ENCODE peak calls at places on chromosomes 12 and 14, in nine cellular contexts. One of them, this sample, is unnamed.

GRCh38 chr14:91417983-91418386 is 365 bp upstream of the CCDC88C start:
- DNase-seq in AG04450: no peak
- DNase-seq in fibroblast of pulmonary artery: no peak
- DNase-seq in brain microvascular endothelial cell: no peak
- DNase-seq in heart right ventricle: no peak
- DNase-seq in AG09309: no peak
- DNase-seq in GM06990: peak
- DNase-seq in thyroid gland: no peak
- DNase-seq in HCT116: peak
- DNase-seq in this sample: no peak

GRCh38 chr14:70018713-70019201 is 139.5 kb downstream of the SMOC1 start:
- DNase-seq in AG04450: no peak
- DNase-seq in fibroblast of pulmonary artery: peak
- DNase-seq in brain microvascular endothelial cell: no peak
- DNase-seq in heart right ventricle: no peak
- DNase-seq in AG09309: no peak
- DNase-seq in GM06990: no peak
- DNase-seq in thyroid gland: peak
- DNase-seq in HCT116: no peak
- DNase-seq in this sample: no peak

GRCh38 chr12:112303004-112303403 is 79.2 kb downstream of the HECTD4 start:
- DNase-seq in AG04450: peak
- DNase-seq in fibroblast of pulmonary artery: peak
- DNase-seq in brain microvascular endothelial cell: peak
- DNase-seq in heart right ventricle: no peak
- DNase-seq in AG09309: peak
- DNase-seq in GM06990: peak
- DNase-seq in thyroid gland: no peak
- DNase-seq in HCT116: no peak
- DNase-seq in this sample: no peak

GRCh38 chr14:84819528-84819927 is 710.4 kb upstream of the FLRT2 start:
- DNase-seq in AG04450: no peak
- DNase-seq in fibroblast of pulmonary artery: no peak
- DNase-seq in brain microvascular endothelial cell: no peak
- DNase-seq in heart right ventricle: no peak
- DNase-seq in AG09309: no peak
- DNase-seq in GM06990: no peak
- DNase-seq in thyroid gland: no peak
- DNase-seq in HCT116: no peak
- DNase-seq in this sample: no peak

GRCh38 chr12:114933428-114934160 is 249.6 kb upstream of the TBX3 start:
- DNase-seq in AG04450: peak
- DNase-seq in fibroblast of pulmonary artery: peak
- DNase-seq in brain microvascular endothelial cell: peak
- DNase-seq in heart right ventricle: no peak
- DNase-seq in AG09309: peak
- DNase-seq in GM06990: no peak
- DNase-seq in thyroid gland: no peak
- DNase-seq in HCT116: peak
- DNase-seq in this sample: no peak

GRCh38 chr12:66296171-66296683 is 6.1 kb upstream of the HELB start:
- DNase-seq in AG04450: no peak
- DNase-seq in fibroblast of pulmonary artery: no peak
- DNase-seq in brain microvascular endothelial cell: no peak
- DNase-seq in heart right ventricle: no peak
- DNase-seq in AG09309: no peak
- DNase-seq in GM06990: no peak
- DNase-seq in thyroid gland: no peak
- DNase-seq in HCT116: no peak
- DNase-seq in this sample: no peak

GRCh38 chr12:99137124-99137845 is 492.2 kb downstream of the APAF1 start:
- DNase-seq in AG04450: no peak
- DNase-seq in fibroblast of pulmonary artery: no peak
- DNase-seq in brain microvascular endothelial cell: no peak
- DNase-seq in heart right ventricle: no peak
- DNase-seq in AG09309: no peak
- DNase-seq in GM06990: no peak
- DNase-seq in thyroid gland: no peak
- DNase-seq in HCT116: no peak
- DNase-seq in this sample: no peak

GRCh38 chr12:107511292-107511691 is 174.3 kb upstream of the PWP1 start:
- DNase-seq in AG04450: no peak
- DNase-seq in fibroblast of pulmonary artery: peak
- DNase-seq in brain microvascular endothelial cell: no peak
- DNase-seq in heart right ventricle: no peak
- DNase-seq in AG09309: peak
- DNase-seq in GM06990: no peak
- DNase-seq in thyroid gland: no peak
- DNase-seq in HCT116: no peak
- DNase-seq in this sample: no peak

GRCh38 chr12:1911598-1912575 is 6.6 kb downstream of the CACNA2D4 start:
- DNase-seq in AG04450: no peak
- DNase-seq in fibroblast of pulmonary artery: no peak
- DNase-seq in brain microvascular endothelial cell: no peak
- DNase-seq in heart right ventricle: no peak
- DNase-seq in AG09309: no peak
- DNase-seq in GM06990: no peak
- DNase-seq in thyroid gland: no peak
- DNase-seq in HCT116: no peak
- DNase-seq in this sample: no peak

GRCh38 chr12:109839444-109839843 is 6.2 kb upstream of the TRPV4 start:
- DNase-seq in AG04450: no peak
- DNase-seq in fibroblast of pulmonary artery: no peak
- DNase-seq in brain microvascular endothelial cell: no peak
- DNase-seq in heart right ventricle: no peak
- DNase-seq in AG09309: no peak
- DNase-seq in GM06990: no peak
- DNase-seq in thyroid gland: no peak
- DNase-seq in HCT116: no peak
- DNase-seq in this sample: no peak
- TF ChIP-seq CTCF in AG04450: no peak
- TF ChIP-seq CTCF in fibroblast of pulmonary artery: no peak
- TF ChIP-seq CTCF in brain microvascular endothelial cell: no peak
- TF ChIP-seq CTCF in heart right ventricle: no peak
- TF ChIP-seq CTCF in AG09309: no peak
- TF ChIP-seq CTCF in GM06990: no peak
- TF ChIP-seq CTCF in thyroid gland: no peak
- TF ChIP-seq CTCF in HCT116: no peak
- TF ChIP-seq CTCF in this sample: no peak

DNA sequence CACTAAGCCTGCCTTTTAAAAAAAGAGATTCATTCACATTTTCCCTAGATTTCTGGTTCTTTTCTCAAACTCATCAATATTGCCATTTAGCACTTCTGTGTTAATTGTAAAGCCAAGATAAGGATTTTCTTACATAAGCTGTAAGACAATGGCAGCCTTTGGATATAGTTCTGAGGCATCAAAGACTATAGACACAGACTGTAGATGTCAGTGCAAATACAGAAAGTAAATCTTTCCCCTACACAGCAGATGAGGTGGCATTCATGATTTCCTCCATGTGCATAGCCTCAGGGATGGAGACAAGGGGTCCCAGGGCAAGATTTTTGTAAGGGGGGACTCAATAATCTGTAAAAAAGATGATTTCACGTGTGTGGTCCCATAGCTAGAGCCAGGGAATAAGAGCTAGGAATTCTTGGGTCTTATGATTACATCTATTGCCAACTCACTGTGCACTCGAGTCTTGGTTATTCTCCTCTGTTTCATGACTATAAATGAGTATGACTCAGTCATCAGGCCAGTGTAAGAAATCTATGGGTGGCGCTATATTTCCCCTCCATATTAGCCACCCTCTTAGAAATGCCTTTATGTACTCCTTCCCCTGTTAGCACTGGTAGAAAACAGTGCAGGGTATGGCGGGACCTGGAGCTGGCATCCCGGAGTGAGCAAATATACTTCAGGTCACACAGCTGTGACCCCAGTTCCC is 207.5 kb downstream of the EXOC5 start:
- DNase-seq in AG04450: no peak
- DNase-seq in fibroblast of pulmonary artery: no peak
- DNase-seq in brain microvascular endothelial cell: no peak
- DNase-seq in heart right ventricle: no peak
- DNase-seq in AG09309: no peak
- DNase-seq in GM06990: no peak
- DNase-seq in thyroid gland: no peak
- DNase-seq in HCT116: no peak
- DNase-seq in this sample: no peak
- H3K4me3 ChIP-seq in AG04450: no peak
- H3K4me3 ChIP-seq in fibroblast of pulmonary artery: no peak
- H3K4me3 ChIP-seq in brain microvascular endothelial cell: no peak
- H3K4me3 ChIP-seq in heart right ventricle: no peak
- H3K4me3 ChIP-seq in AG09309: no peak
- H3K4me3 ChIP-seq in GM06990: no peak
- H3K4me3 ChIP-seq in thyroid gland: no peak
- H3K4me3 ChIP-seq in HCT116: no peak
- H3K4me3 ChIP-seq in this sample: no peak

GRCh38 chr12:58082996-58083395 is 141.6 kb downstream of the ATP23 start:
- DNase-seq in AG04450: no peak
- DNase-seq in fibroblast of pulmonary artery: no peak
- DNase-seq in brain microvascular endothelial cell: no peak
- DNase-seq in heart right ventricle: no peak
- DNase-seq in AG09309: no peak
- DNase-seq in GM06990: no peak
- DNase-seq in thyroid gland: no peak
- DNase-seq in HCT116: no peak
- DNase-seq in this sample: no peak

GRCh38 chr12:58074259-58074658 is 132.9 kb downstream of the ATP23 start:
- DNase-seq in AG04450: no peak
- DNase-seq in fibroblast of pulmonary artery: no peak
- DNase-seq in brain microvascular endothelial cell: no peak
- DNase-seq in heart right ventricle: no peak
- DNase-seq in AG09309: no peak
- DNase-seq in GM06990: no peak
- DNase-seq in thyroid gland: no peak
- DNase-seq in HCT116: no peak
- DNase-seq in this sample: no peak

GRCh38 chr12:58081488-58081887 is 140.1 kb downstream of the ATP23 start:
- DNase-seq in AG04450: no peak
- DNase-seq in fibroblast of pulmonary artery: no peak
- DNase-seq in brain microvascular endothelial cell: no peak
- DNase-seq in heart right ventricle: no peak
- DNase-seq in AG09309: no peak
- DNase-seq in GM06990: no peak
- DNase-seq in thyroid gland: no peak
- DNase-seq in HCT116: no peak
- DNase-seq in this sample: no peak

DNA sequence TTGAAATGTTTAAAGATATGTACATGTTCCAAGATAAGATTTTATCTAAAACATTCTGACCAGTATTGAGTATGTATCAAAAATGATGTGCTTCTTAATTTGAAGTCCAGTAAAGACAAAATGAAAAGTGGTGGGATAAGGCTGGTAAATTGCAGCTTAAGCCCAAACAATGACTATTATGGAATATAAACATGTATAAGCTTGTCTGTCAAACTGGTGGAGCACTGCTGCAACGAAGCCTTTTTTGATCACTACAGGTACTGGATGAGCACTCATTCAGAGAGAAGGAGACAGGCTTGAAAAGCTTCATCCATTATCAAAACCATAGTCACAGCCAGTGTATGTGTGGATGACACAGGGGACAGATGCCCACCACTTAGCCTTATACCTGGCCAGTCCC is 138.4 kb downstream of the ATP23 start:
- DNase-seq in AG04450: no peak
- DNase-seq in fibroblast of pulmonary artery: no peak
- DNase-seq in brain microvascular endothelial cell: no peak
- DNase-seq in heart right ventricle: no peak
- DNase-seq in AG09309: no peak
- DNase-seq in GM06990: no peak
- DNase-seq in thyroid gland: no peak
- DNase-seq in HCT116: no peak
- DNase-seq in this sample: no peak
- TF ChIP-seq CTCF in AG04450: no peak
- TF ChIP-seq CTCF in fibroblast of pulmonary artery: no peak
- TF ChIP-seq CTCF in brain microvascular endothelial cell: no peak
- TF ChIP-seq CTCF in heart right ventricle: no peak
- TF ChIP-seq CTCF in AG09309: no peak
- TF ChIP-seq CTCF in GM06990: no peak
- TF ChIP-seq CTCF in thyroid gland: no peak
- TF ChIP-seq CTCF in HCT116: no peak
- TF ChIP-seq CTCF in this sample: no peak

GRCh38 chr14:64713677-64714076 is 9.5 kb downstream of the PLEKHG3 start:
- DNase-seq in AG04450: no peak
- DNase-seq in fibroblast of pulmonary artery: no peak
- DNase-seq in brain microvascular endothelial cell: no peak
- DNase-seq in heart right ventricle: no peak
- DNase-seq in AG09309: no peak
- DNase-seq in GM06990: no peak
- DNase-seq in thyroid gland: no peak
- DNase-seq in HCT116: no peak
- DNase-seq in this sample: no peak

GRCh38 chr14:64715146-64715627 is 11.0 kb downstream of the PLEKHG3 start:
- DNase-seq in AG04450: no peak
- DNase-seq in fibroblast of pulmonary artery: no peak
- DNase-seq in brain microvascular endothelial cell: no peak
- DNase-seq in heart right ventricle: no peak
- DNase-seq in AG09309: no peak
- DNase-seq in GM06990: no peak
- DNase-seq in thyroid gland: peak
- DNase-seq in HCT116: no peak
- DNase-seq in this sample: no peak

GRCh38 chr14:64714432-64715025 is 10.3 kb downstream of the PLEKHG3 start:
- DNase-seq in AG04450: no peak
- DNase-seq in fibroblast of pulmonary artery: no peak
- DNase-seq in brain microvascular endothelial cell: no peak
- DNase-seq in heart right ventricle: no peak
- DNase-seq in AG09309: no peak
- DNase-seq in GM06990: no peak
- DNase-seq in thyroid gland: no peak
- DNase-seq in HCT116: no peak
- DNase-seq in this sample: no peak

GRCh38 chr14:64717870-64718269 is 13.6 kb downstream of the PLEKHG3 start:
- DNase-seq in AG04450: no peak
- DNase-seq in fibroblast of pulmonary artery: no peak
- DNase-seq in brain microvascular endothelial cell: no peak
- DNase-seq in heart right ventricle: no peak
- DNase-seq in AG09309: no peak
- DNase-seq in GM06990: no peak
- DNase-seq in thyroid gland: peak
- DNase-seq in HCT116: no peak
- DNase-seq in this sample: peak

DNA sequence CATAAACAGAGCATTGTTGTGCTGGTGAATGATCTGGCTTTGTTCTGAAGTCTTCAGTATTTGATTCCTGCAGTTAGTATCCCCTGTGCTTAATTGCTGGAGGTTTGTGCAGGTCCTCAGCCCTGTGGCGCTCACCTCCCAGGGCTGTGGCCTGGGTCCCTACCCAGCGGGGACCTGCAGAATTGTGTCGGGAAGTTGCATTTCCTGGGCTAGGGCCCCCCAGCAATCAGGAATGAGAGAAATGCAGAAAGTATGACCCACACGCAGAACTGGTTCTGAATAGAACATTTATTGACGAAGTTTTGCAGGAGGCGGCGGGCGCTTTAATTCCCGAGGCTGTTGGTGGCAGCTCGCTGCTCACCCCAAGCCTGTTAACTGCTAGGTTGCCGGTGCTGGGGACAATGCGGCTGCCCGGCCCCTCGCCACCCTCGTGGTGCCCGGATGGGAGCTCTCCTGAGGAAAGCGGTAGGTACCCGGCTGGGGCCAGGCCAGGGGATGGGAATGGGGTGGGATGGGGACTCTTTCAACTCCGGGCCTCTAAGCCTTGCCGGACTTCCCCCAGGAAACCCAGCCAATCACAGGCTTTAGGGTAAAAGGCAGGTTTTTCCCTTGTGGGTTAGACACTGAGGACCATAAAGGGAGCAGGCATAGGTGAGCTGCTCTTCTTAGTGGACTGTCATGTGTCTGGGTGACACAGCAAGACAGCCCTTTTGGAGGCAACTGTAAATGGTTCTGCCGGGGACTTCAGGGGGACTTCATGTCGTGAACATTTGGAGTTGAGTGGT is 11.6 kb downstream of the PLEKHG3 start:
- DNase-seq in AG04450: no peak
- DNase-seq in fibroblast of pulmonary artery: no peak
- DNase-seq in brain microvascular endothelial cell: no peak
- DNase-seq in heart right ventricle: no peak
- DNase-seq in AG09309: no peak
- DNase-seq in GM06990: no peak
- DNase-seq in thyroid gland: peak
- DNase-seq in HCT116: no peak
- DNase-seq in this sample: no peak
- H3K4me3 ChIP-seq in AG04450: no peak
- H3K4me3 ChIP-seq in fibroblast of pulmonary artery: no peak
- H3K4me3 ChIP-seq in brain microvascular endothelial cell: peak
- H3K4me3 ChIP-seq in heart right ventricle: peak
- H3K4me3 ChIP-seq in AG09309: no peak
- H3K4me3 ChIP-seq in GM06990: no peak
- H3K4me3 ChIP-seq in thyroid gland: no peak
- H3K4me3 ChIP-seq in HCT116: no peak
- H3K4me3 ChIP-seq in this sample: no peak

This sample was measured in LNCaP clone FGC.